ENCODE peak calls at places on chromosomes 16 and 17, in nine cellular contexts. One of them, this sample, is unnamed.
A peak's percentile ranks its signal among the peaks of the same experiment; 100 is the strongest.

GRCh38 chr16:51155199-51155607 is 4.1 kb upstream of the SALL1 start:
- DNase-seq in gastrocnemius medialis: no peak
- DNase-seq in fibroblast of mammary gland: no peak
- DNase-seq in A549: no peak
- DNase-seq in lower leg skin: no peak
- DNase-seq in right lobe of liver: peak; percentile 85
- DNase-seq in prostate gland: no peak
- DNase-seq in left ventricle myocardium inferior: no peak
- DNase-seq in hepatocyte: no peak
- DNase-seq in this sample: no peak

GRCh38 chr16:14509055-14509454 is 121.0 kb downstream of the PARN start:
- DNase-seq in gastrocnemius medialis: no peak
- DNase-seq in fibroblast of mammary gland: peak; percentile 83
- DNase-seq in A549: peak; percentile 62
- DNase-seq in lower leg skin: no peak
- DNase-seq in right lobe of liver: no peak
- DNase-seq in prostate gland: no peak
- DNase-seq in left ventricle myocardium inferior: no peak
- DNase-seq in hepatocyte: no peak
- DNase-seq in this sample: no peak

GRCh38 chr17:79897243-79898063 is 58.2 kb upstream of the CBX4 start:
- DNase-seq in gastrocnemius medialis: no peak
- DNase-seq in fibroblast of mammary gland: no peak
- DNase-seq in A549: no peak
- DNase-seq in lower leg skin: no peak
- DNase-seq in right lobe of liver: peak; percentile 86
- DNase-seq in prostate gland: peak; percentile 20
- DNase-seq in left ventricle myocardium inferior: no peak
- DNase-seq in hepatocyte: no peak
- DNase-seq in this sample: no peak

GRCh38 chr17:6475411-6475810 is 31.2 kb downstream of the PIMREG start:
- DNase-seq in gastrocnemius medialis: no peak
- DNase-seq in fibroblast of mammary gland: no peak
- DNase-seq in A549: no peak
- DNase-seq in lower leg skin: no peak
- DNase-seq in right lobe of liver: no peak
- DNase-seq in prostate gland: no peak
- DNase-seq in left ventricle myocardium inferior: no peak
- DNase-seq in hepatocyte: no peak
- DNase-seq in this sample: no peak

GRCh38 chr17:61996916-61997605 is 68.0 kb downstream of the MED13 start:
- DNase-seq in gastrocnemius medialis: no peak
- DNase-seq in fibroblast of mammary gland: no peak
- DNase-seq in A549: no peak
- DNase-seq in lower leg skin: no peak
- DNase-seq in right lobe of liver: no peak
- DNase-seq in prostate gland: no peak
- DNase-seq in left ventricle myocardium inferior: no peak
- DNase-seq in hepatocyte: no peak
- DNase-seq in this sample: no peak

GRCh38 chr16:89949121-89949742 is 677 bp downstream of the DEF8 start:
- DNase-seq in gastrocnemius medialis: no peak
- DNase-seq in fibroblast of mammary gland: no peak
- DNase-seq in A549: no peak
- DNase-seq in lower leg skin: no peak
- DNase-seq in right lobe of liver: no peak
- DNase-seq in prostate gland: no peak
- DNase-seq in left ventricle myocardium inferior: no peak
- DNase-seq in hepatocyte: no peak
- DNase-seq in this sample: no peak

GRCh38 chr16:85536411-85537330 is 76.5 kb upstream of the GSE1 start:
- DNase-seq in gastrocnemius medialis: no peak
- DNase-seq in fibroblast of mammary gland: no peak
- DNase-seq in A549: no peak
- DNase-seq in lower leg skin: no peak
- DNase-seq in right lobe of liver: peak; percentile 75
- DNase-seq in prostate gland: no peak
- DNase-seq in left ventricle myocardium inferior: no peak
- DNase-seq in hepatocyte: no peak
- DNase-seq in this sample: no peak

GRCh38 chr17:59521465-59522126 is 43.8 kb upstream of the DHX40 start:
- DNase-seq in gastrocnemius medialis: peak; percentile 13
- DNase-seq in fibroblast of mammary gland: peak; percentile 62
- DNase-seq in A549: peak; percentile 88
- DNase-seq in lower leg skin: peak; percentile 20
- DNase-seq in right lobe of liver: peak; percentile 68
- DNase-seq in prostate gland: peak; percentile 8
- DNase-seq in left ventricle myocardium inferior: peak; percentile 25
- DNase-seq in hepatocyte: peak; percentile 79
- DNase-seq in this sample: no peak

GRCh38 chr17:7794063-7794663 is 39.9 kb upstream of the KDM6B start:
- DNase-seq in gastrocnemius medialis: no peak
- DNase-seq in fibroblast of mammary gland: no peak
- DNase-seq in A549: no peak
- DNase-seq in lower leg skin: no peak
- DNase-seq in right lobe of liver: no peak
- DNase-seq in prostate gland: no peak
- DNase-seq in left ventricle myocardium inferior: no peak
- DNase-seq in hepatocyte: no peak
- DNase-seq in this sample: peak; percentile 75

GRCh38 chr17:56319531-56319930 is 166.3 kb downstream of the ANKFN1 start:
- DNase-seq in gastrocnemius medialis: no peak
- DNase-seq in fibroblast of mammary gland: peak; percentile 84
- DNase-seq in A549: peak; percentile 41
- DNase-seq in lower leg skin: no peak
- DNase-seq in right lobe of liver: no peak
- DNase-seq in prostate gland: peak; percentile 10
- DNase-seq in left ventricle myocardium inferior: no peak
- DNase-seq in hepatocyte: peak; percentile 75
- DNase-seq in this sample: no peak

GRCh38 chr17:61345081-61345480 is 54.6 kb upstream of the TBX2 start:
- DNase-seq in gastrocnemius medialis: no peak
- DNase-seq in fibroblast of mammary gland: no peak
- DNase-seq in A549: no peak
- DNase-seq in lower leg skin: no peak
- DNase-seq in right lobe of liver: no peak
- DNase-seq in prostate gland: no peak
- DNase-seq in left ventricle myocardium inferior: no peak
- DNase-seq in hepatocyte: no peak
- DNase-seq in this sample: no peak

GRCh38 chr17:48215583-48216139 is 108.1 kb downstream of the SNX11 start:
- DNase-seq in gastrocnemius medialis: no peak
- DNase-seq in fibroblast of mammary gland: peak; percentile 48
- DNase-seq in A549: peak; percentile 75
- DNase-seq in lower leg skin: no peak
- DNase-seq in right lobe of liver: no peak
- DNase-seq in prostate gland: no peak
- DNase-seq in left ventricle myocardium inferior: no peak
- DNase-seq in hepatocyte: peak; percentile 71
- DNase-seq in this sample: no peak
- TF ChIP-seq CTCF in gastrocnemius medialis: peak; percentile 37
- TF ChIP-seq CTCF in fibroblast of mammary gland: peak; percentile 61
- TF ChIP-seq CTCF in A549: peak; percentile 85
- TF ChIP-seq CTCF in lower leg skin: no peak
- TF ChIP-seq CTCF in right lobe of liver: peak; percentile 42
- TF ChIP-seq CTCF in prostate gland: no peak
- TF ChIP-seq CTCF in left ventricle myocardium inferior: peak; percentile 62
- TF ChIP-seq CTCF in hepatocyte: peak; percentile 59
- TF ChIP-seq CTCF in this sample: peak; percentile 54

GRCh38 chr16:8855051-8855786 is 13.6 kb downstream of the CARHSP1 start:
- DNase-seq in gastrocnemius medialis: no peak
- DNase-seq in fibroblast of mammary gland: no peak
- DNase-seq in A549: no peak
- DNase-seq in lower leg skin: no peak
- DNase-seq in right lobe of liver: no peak
- DNase-seq in prostate gland: no peak
- DNase-seq in left ventricle myocardium inferior: no peak
- DNase-seq in hepatocyte: no peak
- DNase-seq in this sample: peak; percentile 56
- TF ChIP-seq CTCF in gastrocnemius medialis: no peak
- TF ChIP-seq CTCF in fibroblast of mammary gland: no peak
- TF ChIP-seq CTCF in A549: no peak
- TF ChIP-seq CTCF in lower leg skin: no peak
- TF ChIP-seq CTCF in right lobe of liver: peak; percentile 25
- TF ChIP-seq CTCF in prostate gland: no peak
- TF ChIP-seq CTCF in left ventricle myocardium inferior: no peak
- TF ChIP-seq CTCF in hepatocyte: peak; percentile 9
- TF ChIP-seq CTCF in this sample: peak; percentile 50

DNA sequence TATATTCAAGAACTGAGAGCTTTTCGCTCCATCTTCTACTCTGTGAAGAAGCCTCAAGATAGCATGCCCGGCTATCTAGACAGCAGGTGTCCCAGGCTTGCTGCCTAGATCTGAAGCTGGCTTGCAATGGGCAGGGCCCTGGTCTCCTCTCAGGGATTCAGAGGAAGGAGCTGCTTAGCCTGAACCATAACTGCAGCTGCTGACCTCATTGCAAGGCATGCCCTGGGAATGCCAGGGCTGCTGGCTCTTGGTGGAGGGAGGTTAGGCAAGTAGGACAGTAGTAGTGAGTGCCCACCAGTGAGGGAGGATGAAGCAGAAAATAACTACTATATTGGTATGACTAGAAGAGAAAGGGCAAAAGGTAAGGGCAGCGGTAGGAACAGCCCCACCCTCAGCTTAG is 21.3 kb upstream of the SLC35B1 start:
- DNase-seq in gastrocnemius medialis: no peak
- DNase-seq in fibroblast of mammary gland: no peak
- DNase-seq in A549: no peak
- DNase-seq in lower leg skin: no peak
- DNase-seq in right lobe of liver: no peak
- DNase-seq in prostate gland: no peak
- DNase-seq in left ventricle myocardium inferior: no peak
- DNase-seq in hepatocyte: no peak
- DNase-seq in this sample: no peak
- TF ChIP-seq CTCF in gastrocnemius medialis: no peak
- TF ChIP-seq CTCF in fibroblast of mammary gland: no peak
- TF ChIP-seq CTCF in A549: no peak
- TF ChIP-seq CTCF in lower leg skin: no peak
- TF ChIP-seq CTCF in right lobe of liver: no peak
- TF ChIP-seq CTCF in prostate gland: no peak
- TF ChIP-seq CTCF in left ventricle myocardium inferior: no peak
- TF ChIP-seq CTCF in hepatocyte: no peak
- TF ChIP-seq CTCF in this sample: no peak

DNA sequence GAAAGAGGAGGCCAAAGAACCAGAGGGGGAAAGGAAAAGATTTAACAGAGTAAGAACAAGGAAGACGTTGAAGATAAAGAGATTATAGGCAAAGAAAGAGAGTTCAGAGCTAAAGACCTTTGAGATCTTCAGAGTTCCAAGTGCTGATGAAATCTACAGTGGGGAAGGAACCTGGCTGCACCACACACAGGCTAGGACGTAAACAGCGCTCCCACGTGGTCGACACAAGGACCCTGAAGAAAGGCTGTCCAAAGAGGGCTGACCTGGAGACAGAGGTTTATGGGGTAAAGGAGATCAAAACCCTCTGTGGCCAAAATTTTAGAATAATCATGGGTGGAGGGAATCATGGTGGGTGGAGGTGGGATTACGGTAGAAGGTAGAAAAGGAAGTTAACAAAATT is 121.6 kb downstream of the PMP22 start:
- DNase-seq in gastrocnemius medialis: no peak
- DNase-seq in fibroblast of mammary gland: no peak
- DNase-seq in A549: no peak
- DNase-seq in lower leg skin: no peak
- DNase-seq in right lobe of liver: no peak
- DNase-seq in prostate gland: no peak
- DNase-seq in left ventricle myocardium inferior: no peak
- DNase-seq in hepatocyte: no peak
- DNase-seq in this sample: no peak
- TF ChIP-seq CTCF in gastrocnemius medialis: no peak
- TF ChIP-seq CTCF in fibroblast of mammary gland: no peak
- TF ChIP-seq CTCF in A549: no peak
- TF ChIP-seq CTCF in lower leg skin: no peak
- TF ChIP-seq CTCF in right lobe of liver: no peak
- TF ChIP-seq CTCF in prostate gland: no peak
- TF ChIP-seq CTCF in left ventricle myocardium inferior: no peak
- TF ChIP-seq CTCF in hepatocyte: no peak
- TF ChIP-seq CTCF in this sample: no peak

DNA sequence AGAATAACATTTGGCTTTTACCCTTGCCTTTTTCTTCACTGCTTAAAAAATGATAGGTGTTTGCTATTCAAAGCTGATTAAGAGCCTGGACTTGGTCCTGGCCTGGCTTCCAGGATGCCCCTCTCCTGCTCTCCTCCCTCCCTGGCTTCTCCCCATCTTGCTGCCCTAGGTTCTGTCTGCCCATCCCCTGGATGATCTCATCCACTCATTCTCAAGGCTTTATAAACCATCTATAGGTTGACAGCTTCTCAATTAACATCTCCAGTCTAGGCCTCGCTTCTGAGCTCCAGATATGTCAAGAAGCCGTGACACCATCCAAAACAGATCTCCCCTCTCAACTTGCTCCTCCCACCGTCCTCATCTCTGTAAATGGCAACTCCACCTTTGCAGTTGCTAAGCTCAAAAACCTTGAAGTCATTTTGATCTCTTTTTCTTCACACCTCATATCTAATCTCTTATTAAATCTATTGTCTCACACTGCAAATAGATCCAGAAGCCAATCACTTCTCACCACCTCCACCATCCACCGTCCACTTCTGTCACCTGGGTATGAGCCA is 8.7 kb downstream of the ZNF771 start:
- DNase-seq in gastrocnemius medialis: no peak
- DNase-seq in fibroblast of mammary gland: no peak
- DNase-seq in A549: no peak
- DNase-seq in lower leg skin: no peak
- DNase-seq in right lobe of liver: no peak
- DNase-seq in prostate gland: no peak
- DNase-seq in left ventricle myocardium inferior: no peak
- DNase-seq in hepatocyte: no peak
- DNase-seq in this sample: no peak
- TF ChIP-seq CTCF in gastrocnemius medialis: no peak
- TF ChIP-seq CTCF in fibroblast of mammary gland: no peak
- TF ChIP-seq CTCF in A549: no peak
- TF ChIP-seq CTCF in lower leg skin: no peak
- TF ChIP-seq CTCF in right lobe of liver: no peak
- TF ChIP-seq CTCF in prostate gland: no peak
- TF ChIP-seq CTCF in left ventricle myocardium inferior: no peak
- TF ChIP-seq CTCF in hepatocyte: no peak
- TF ChIP-seq CTCF in this sample: no peak

GRCh38 chr16:28208131-28208530 is 3.6 kb downstream of the XPO6 start:
- DNase-seq in gastrocnemius medialis: no peak
- DNase-seq in fibroblast of mammary gland: no peak
- DNase-seq in A549: no peak
- DNase-seq in lower leg skin: no peak
- DNase-seq in right lobe of liver: no peak
- DNase-seq in prostate gland: no peak
- DNase-seq in left ventricle myocardium inferior: no peak
- DNase-seq in hepatocyte: no peak
- DNase-seq in this sample: no peak
- TF ChIP-seq CTCF in gastrocnemius medialis: no peak
- TF ChIP-seq CTCF in fibroblast of mammary gland: no peak
- TF ChIP-seq CTCF in A549: no peak
- TF ChIP-seq CTCF in lower leg skin: no peak
- TF ChIP-seq CTCF in right lobe of liver: no peak
- TF ChIP-seq CTCF in prostate gland: no peak
- TF ChIP-seq CTCF in left ventricle myocardium inferior: no peak
- TF ChIP-seq CTCF in hepatocyte: no peak
- TF ChIP-seq CTCF in this sample: no peak

DNA sequence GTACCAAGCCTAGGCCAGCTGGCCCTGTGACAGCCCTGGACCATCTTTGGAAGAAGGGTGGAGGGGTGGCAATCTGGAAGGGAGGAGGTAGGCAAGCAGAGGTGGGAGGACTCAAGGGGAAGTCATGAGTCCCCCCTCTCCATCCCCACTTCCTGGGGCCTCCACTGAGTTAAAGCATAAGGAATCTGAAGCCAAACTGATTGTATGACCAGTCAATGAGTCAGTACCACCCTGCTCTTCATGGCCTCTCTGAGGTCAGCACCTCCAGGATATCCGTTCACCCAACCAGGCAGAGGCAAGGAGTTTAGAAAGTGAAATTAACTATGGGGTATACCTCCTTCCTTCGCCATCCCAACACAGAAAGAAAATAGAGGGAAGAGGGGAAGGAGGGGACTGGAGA is 272.7 kb downstream of the SOX9 start:
- DNase-seq in gastrocnemius medialis: no peak
- DNase-seq in fibroblast of mammary gland: peak; percentile 91
- DNase-seq in A549: peak; percentile 74
- DNase-seq in lower leg skin: no peak
- DNase-seq in right lobe of liver: no peak
- DNase-seq in prostate gland: no peak
- DNase-seq in left ventricle myocardium inferior: no peak
- DNase-seq in hepatocyte: no peak
- DNase-seq in this sample: no peak
- TF ChIP-seq CTCF in gastrocnemius medialis: no peak
- TF ChIP-seq CTCF in fibroblast of mammary gland: no peak
- TF ChIP-seq CTCF in A549: no peak
- TF ChIP-seq CTCF in lower leg skin: no peak
- TF ChIP-seq CTCF in right lobe of liver: no peak
- TF ChIP-seq CTCF in prostate gland: no peak
- TF ChIP-seq CTCF in left ventricle myocardium inferior: no peak
- TF ChIP-seq CTCF in hepatocyte: no peak
- TF ChIP-seq CTCF in this sample: no peak